ENCODE peak calls at places on chromosome 5, in seven cellular contexts. E, X, A, U, J, P and M are unnamed samples.

GRCh38 chr5:79495311-79495710 is 18.6 kb downstream of the HOMER1 start:
- DNase-seq in E (no peak), X (no peak), A (no peak), U (no peak), J (peak; percentile 5), P (no peak), M (no peak)

GRCh38 chr5:179926657-179927056 is 19.0 kb upstream of the TBC1D9B start:
- DNase-seq in E (no peak), X (no peak), A (no peak), U (no peak), J (no peak), P (no peak), M (no peak)

GRCh38 chr5:173602423-173602822 is 14.0 kb downstream of the BOD1 start:
- DNase-seq in E (peak; percentile 90), X (peak; percentile 64), A (no peak), U (no peak), J (peak; percentile 81), P (no peak), M (no peak)

GRCh38 chr5:117302949-117303348 is 728.3 kb upstream of the SEMA6A start:
- DNase-seq in E (no peak), X (no peak), A (no peak), U (no peak), J (no peak), P (no peak), M (no peak)

GRCh38 chr5:134029156-134029555 is 24.4 kb upstream of the VDAC1 start:
- DNase-seq in E (peak; percentile 93), X (no peak), A (peak; percentile 81), U (no peak), J (peak; percentile 93), P (no peak), M (no peak)

GRCh38 chr5:10578869-10579268 is 15.0 kb downstream of the ANKRD33B start:
- DNase-seq in E (no peak), X (no peak), A (no peak), U (no peak), J (no peak), P (no peak), M (no peak)

GRCh38 chr5:174045470-174046025 is at the start of gene NSG2:
- DNase-seq in E (peak; percentile 52), X (peak; percentile 84), A (peak; percentile 56), U (peak; percentile 92), J (peak; percentile 78), P (peak; percentile 95), M (peak; percentile 93)

GRCh38 chr5:180390441-180391190 is 37.5 kb upstream of the GFPT2 start:
- DNase-seq in E (no peak), X (no peak), A (no peak), U (no peak), J (no peak), P (no peak), M (no peak)

GRCh38 chr5:79702606-79703380 is 13.2 kb downstream of the CMYA5 start:
- DNase-seq in E (peak; percentile 25), X (no peak), A (no peak), U (peak; percentile 41), J (peak; percentile 51), P (peak; percentile 39), M (peak; percentile 54)

GRCh38 chr5:83844320-83845068 is 123.8 kb upstream of the HAPLN1 start:
- DNase-seq in E (peak; percentile 91), X (peak; percentile 39), A (peak; percentile 23), U (no peak), J (peak; percentile 91), P (no peak), M (no peak)

GRCh38 chr5:128397878-128398277 is 140.2 kb downstream of the FBN2 start:
- DNase-seq in E (no peak), X (no peak), A (no peak), U (no peak), J (no peak), P (no peak), M (no peak)

GRCh38 chr5:139919308-139919707 is 123.7 kb downstream of the PSD2 start:
- DNase-seq in E (peak; percentile 53), X (no peak), A (no peak), U (no peak), J (no peak), P (no peak), M (no peak)

GRCh38 chr5:56152437-56152836 is 80.7 kb downstream of the ANKRD55 start:
- DNase-seq in E (no peak), X (no peak), A (no peak), U (no peak), J (no peak), P (no peak), M (no peak)

GRCh38 chr5:58452566-58453258 is 7.2 kb downstream of the PLK2 start:
- DNase-seq in E (no peak), X (no peak), A (no peak), U (no peak), J (peak; percentile 43), P (no peak), M (no peak)

GRCh38 chr5:56812110-56812509 is 3.2 kb upstream of the MAP3K1 start:
- DNase-seq in E (no peak), X (no peak), A (no peak), U (no peak), J (no peak), P (no peak), M (no peak)

DNA sequence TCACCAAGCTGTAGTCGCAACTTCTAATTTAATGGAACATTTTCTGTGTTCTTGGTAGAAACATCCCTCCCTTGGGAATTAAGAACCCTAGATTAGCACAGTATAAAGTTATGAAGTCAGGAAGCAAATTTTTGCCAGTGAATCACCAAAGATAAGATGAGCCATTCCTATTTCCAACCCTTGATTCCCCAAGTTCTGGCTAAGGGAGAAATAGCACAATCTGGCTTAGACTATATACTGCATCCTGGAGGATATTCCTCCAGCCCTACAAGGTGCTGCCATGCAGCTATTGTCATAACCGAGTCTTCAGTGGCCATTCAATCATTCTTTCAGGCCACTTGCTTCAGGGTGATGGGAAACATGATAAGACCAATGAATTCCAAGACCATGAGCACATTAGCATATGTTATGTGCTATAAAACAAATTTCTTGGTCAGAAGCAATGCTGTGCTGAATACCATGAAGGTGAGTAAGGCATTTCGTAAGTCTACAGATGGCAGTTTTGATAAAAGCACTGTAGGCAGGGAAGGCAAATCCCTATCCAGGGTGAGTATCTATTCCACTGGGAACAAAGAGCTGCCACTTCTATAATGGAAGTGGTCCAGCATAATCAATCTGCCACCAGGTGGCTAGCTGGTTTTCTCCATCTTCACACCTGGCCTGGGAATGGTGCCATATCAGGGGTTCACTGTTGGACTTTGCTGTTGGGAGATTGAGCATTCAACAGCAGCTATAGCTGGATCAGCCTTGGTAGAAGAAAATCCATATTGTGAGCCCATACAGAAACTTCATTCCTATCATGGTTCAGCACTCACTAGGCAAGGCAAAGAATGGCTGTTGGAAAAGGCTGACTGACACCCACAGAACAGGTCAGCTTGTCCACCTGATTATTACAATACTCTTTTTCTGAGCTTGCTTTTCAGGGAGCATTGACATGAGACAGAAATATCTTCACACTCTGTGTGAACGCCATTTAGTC is 19.6 kb upstream of the ARL15 start:
- DNase-seq in E (peak; percentile 98), X (no peak), A (peak; percentile 77), U (no peak), J (peak; percentile 86), P (no peak), M (no peak)
- TF ChIP-seq CTCF in E (no peak), X (no peak), A (no peak), U (no peak), J (no peak), P (no peak), M (no peak)

GRCh38 chr5:1468247-1468612 is 23.0 kb upstream of the SLC6A3 start:
- DNase-seq in E (peak; percentile 7), X (no peak), A (no peak), U (peak; percentile 58), J (peak; percentile 16), P (peak; percentile 73), M (peak; percentile 74)

GRCh38 chr5:1467341-1468246 is 22.4 kb upstream of the SLC6A3 start:
- DNase-seq in E (no peak), X (peak; percentile 30), A (no peak), U (no peak), J (no peak), P (no peak), M (no peak)

GRCh38 chr5:1466631-1467265 is 21.5 kb upstream of the SLC6A3 start:
- DNase-seq in E (no peak), X (peak; percentile 29), A (no peak), U (no peak), J (no peak), P (no peak), M (no peak)

GRCh38 chr5:1470762-1471211 is 25.5 kb upstream of the SLC6A3 start:
- DNase-seq in E (no peak), X (peak; percentile 31), A (no peak), U (no peak), J (no peak), P (no peak), M (no peak)

DNA sequence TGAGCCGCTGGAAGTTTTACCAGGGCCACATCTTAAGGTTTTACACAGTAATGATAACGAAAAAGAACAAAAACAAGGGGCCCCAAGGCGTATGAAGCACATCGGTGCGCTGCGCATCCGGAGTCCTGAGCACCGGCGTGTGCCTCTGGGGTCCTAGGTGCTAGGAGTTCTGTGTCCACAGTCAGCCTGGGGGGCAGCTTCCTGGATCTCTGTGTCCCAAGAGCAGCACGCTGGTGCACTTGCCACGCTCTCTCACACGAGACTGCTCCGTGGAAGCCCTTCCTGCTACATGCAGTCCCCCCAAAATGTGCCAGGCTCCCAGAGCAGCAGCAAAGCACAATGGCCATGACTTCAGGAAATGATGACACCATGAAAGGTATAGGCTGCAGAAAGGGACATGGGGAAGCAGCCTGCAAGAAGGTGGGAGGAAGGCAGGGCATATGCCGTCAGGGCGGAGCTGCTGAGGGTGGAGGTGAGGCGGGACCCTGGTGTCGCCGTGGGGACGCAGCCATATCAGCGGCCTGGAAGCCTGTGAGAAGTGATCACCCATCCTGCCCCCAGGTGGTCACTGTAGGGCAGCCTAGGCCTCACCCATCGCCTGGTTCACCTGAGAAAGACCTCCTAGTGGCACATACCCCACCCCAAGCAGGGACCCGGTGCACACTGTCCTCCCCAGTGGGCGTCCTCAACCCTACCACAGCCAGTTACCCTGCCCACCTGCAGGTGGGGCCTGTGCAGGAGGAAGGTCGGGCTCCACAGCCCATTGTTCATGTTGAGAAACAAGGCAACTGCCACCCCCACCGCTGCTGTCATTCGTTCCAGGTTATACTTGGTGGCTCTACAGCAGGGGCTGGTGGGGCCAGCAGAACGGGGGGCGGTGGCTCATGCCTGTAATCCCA is 23.6 kb upstream of the SLC6A3 start:
- DNase-seq in E (no peak), X (peak; percentile 24), A (no peak), U (no peak), J (no peak), P (no peak), M (no peak)
- TF ChIP-seq CTCF in E (no peak), X (no peak), A (no peak), U (no peak), J (no peak), P (peak; percentile 30), M (no peak)

GRCh38 chr5:1523793-1524480 is at the start of gene LPCAT1:
- DNase-seq in E (peak; percentile 63), X (peak; percentile 86), A (no peak), U (peak; percentile 88), J (peak; percentile 63), P (peak; percentile 79), M (peak; percentile 82)
- TF ChIP-seq CTCF in E (peak; percentile 5), X (peak; percentile 40), A (no peak), U (no peak), J (no peak), P (peak; percentile 29), M (no peak)

GRCh38 chr5:91266184-91266705 is 116.9 kb downstream of the ARRDC3 start:
- DNase-seq in E (peak; percentile 67), X (no peak), A (no peak), U (no peak), J (peak; percentile 58), P (no peak), M (no peak)
- TF ChIP-seq CTCF in E (peak; percentile 25), X (peak; percentile 39), A (peak; percentile 17), U (no peak), J (no peak), P (no peak), M (no peak)

GRCh38 chr5:132103380-132103951 is 29.9 kb downstream of the CSF2 start:
- DNase-seq in E (peak; percentile 94), X (peak; percentile 71), A (peak; percentile 74), U (no peak), J (peak; percentile 93), P (no peak), M (no peak)
- TF ChIP-seq CTCF in E (peak; percentile 23), X (no peak), A (no peak), U (no peak), J (no peak), P (no peak), M (no peak)